ENCODE peak calls at places on chromosomes 7 and 10, in eight cellular contexts. One of them, this sample, is unnamed.

GRCh38 chr7:113774182-113774807 is 144.5 kb downstream of the PPP1R3A start:
- DNase-seq in heart right ventricle: no peak
- DNase-seq in GM23248: peak; percentile 70
- DNase-seq in A549: peak; percentile 6
- DNase-seq in right atrium auricular region: no peak
- DNase-seq in CD8-positive, alpha-beta T cell: no peak
- DNase-seq in neural progenitor cell: peak; percentile 39
- DNase-seq in upper lobe of right lung: no peak
- DNase-seq in this sample: no peak

GRCh38 chr7:98266840-98267239 is 14.6 kb upstream of the BRI3 start:
- DNase-seq in GM23248: peak; percentile 69
- DNase-seq in right atrium auricular region: no peak
- DNase-seq in neural progenitor cell: no peak
- DNase-seq in heart right ventricle: no peak
- DNase-seq in CD8-positive, alpha-beta T cell: no peak
- DNase-seq in A549: no peak
- DNase-seq in upper lobe of right lung: no peak
- DNase-seq in this sample: no peak

GRCh38 chr10:65556006-65556405 is 1369.8 kb upstream of the LRRTM3 start:
- DNase-seq in neural progenitor cell: no peak
- DNase-seq in heart right ventricle: no peak
- DNase-seq in upper lobe of right lung: no peak
- DNase-seq in GM23248: no peak
- DNase-seq in A549: no peak
- DNase-seq in right atrium auricular region: no peak
- DNase-seq in CD8-positive, alpha-beta T cell: no peak
- DNase-seq in this sample: no peak

GRCh38 chr7:138538518-138538917 is 78.5 kb downstream of the TRIM24 start:
- DNase-seq in A549: no peak
- DNase-seq in upper lobe of right lung: no peak
- DNase-seq in CD8-positive, alpha-beta T cell: no peak
- DNase-seq in GM23248: no peak
- DNase-seq in heart right ventricle: no peak
- DNase-seq in right atrium auricular region: no peak
- DNase-seq in neural progenitor cell: no peak
- DNase-seq in this sample: no peak

GRCh38 chr7:44378744-44379143 is 53.4 kb upstream of the CAMK2B start:
- DNase-seq in CD8-positive, alpha-beta T cell: no peak
- DNase-seq in A549: no peak
- DNase-seq in neural progenitor cell: no peak
- DNase-seq in GM23248: peak; percentile 95
- DNase-seq in heart right ventricle: no peak
- DNase-seq in right atrium auricular region: no peak
- DNase-seq in upper lobe of right lung: no peak
- DNase-seq in this sample: no peak

GRCh38 chr10:101493782-101494281 is 94.2 kb downstream of the POLL start:
- DNase-seq in upper lobe of right lung: no peak
- DNase-seq in neural progenitor cell: no peak
- DNase-seq in heart right ventricle: no peak
- DNase-seq in CD8-positive, alpha-beta T cell: no peak
- DNase-seq in right atrium auricular region: no peak
- DNase-seq in A549: no peak
- DNase-seq in GM23248: no peak
- DNase-seq in this sample: no peak

GRCh38 chr7:38411404-38411803 is 138.0 kb upstream of the TARP start:
- DNase-seq in neural progenitor cell: peak; percentile 43
- DNase-seq in right atrium auricular region: no peak
- DNase-seq in CD8-positive, alpha-beta T cell: no peak
- DNase-seq in upper lobe of right lung: no peak
- DNase-seq in heart right ventricle: no peak
- DNase-seq in GM23248: peak; percentile 44
- DNase-seq in A549: no peak
- DNase-seq in this sample: no peak

GRCh38 chr7:100472121-100472851 is 6.7 kb downstream of the TSC22D4 start:
- DNase-seq in GM23248: no peak
- DNase-seq in upper lobe of right lung: no peak
- DNase-seq in CD8-positive, alpha-beta T cell: no peak
- DNase-seq in neural progenitor cell: no peak
- DNase-seq in heart right ventricle: no peak
- DNase-seq in right atrium auricular region: no peak
- DNase-seq in A549: no peak
- DNase-seq in this sample: no peak

GRCh38 chr10:8873310-8873709 is 818.8 kb downstream of the GATA3 start:
- DNase-seq in neural progenitor cell: no peak
- DNase-seq in CD8-positive, alpha-beta T cell: no peak
- DNase-seq in heart right ventricle: no peak
- DNase-seq in A549: no peak
- DNase-seq in right atrium auricular region: no peak
- DNase-seq in upper lobe of right lung: no peak
- DNase-seq in GM23248: no peak
- DNase-seq in this sample: no peak

GRCh38 chr10:5538892-5539651 is 14.3 kb downstream of the CALML3 start:
- DNase-seq in GM23248: no peak
- DNase-seq in heart right ventricle: no peak
- DNase-seq in neural progenitor cell: no peak
- DNase-seq in A549: no peak
- DNase-seq in CD8-positive, alpha-beta T cell: no peak
- DNase-seq in right atrium auricular region: no peak
- DNase-seq in upper lobe of right lung: peak; percentile 30
- DNase-seq in this sample: no peak

GRCh38 chr10:14665304-14665703 is 109.4 kb downstream of the FAM107B start:
- DNase-seq in neural progenitor cell: no peak
- DNase-seq in heart right ventricle: no peak
- DNase-seq in A549: no peak
- DNase-seq in upper lobe of right lung: no peak
- DNase-seq in GM23248: peak; percentile 11
- DNase-seq in CD8-positive, alpha-beta T cell: no peak
- DNase-seq in right atrium auricular region: no peak
- DNase-seq in this sample: no peak

GRCh38 chr7:158816271-158816670 is 13.0 kb downstream of the ESYT2 start:
- DNase-seq in heart right ventricle: no peak
- DNase-seq in right atrium auricular region: no peak
- DNase-seq in neural progenitor cell: no peak
- DNase-seq in CD8-positive, alpha-beta T cell: no peak
- DNase-seq in upper lobe of right lung: no peak
- DNase-seq in GM23248: peak; percentile 33
- DNase-seq in A549: no peak
- DNase-seq in this sample: no peak

GRCh38 chr10:52314007-52314821 is at the start of gene DKK1:
- DNase-seq in GM23248: peak; percentile 92
- DNase-seq in A549: peak; percentile 93
- DNase-seq in right atrium auricular region: peak; percentile 62
- DNase-seq in heart right ventricle: peak; percentile 55
- DNase-seq in neural progenitor cell: peak; percentile 87
- DNase-seq in CD8-positive, alpha-beta T cell: no peak
- DNase-seq in upper lobe of right lung: peak; percentile 78
- DNase-seq in this sample: peak; percentile 41

GRCh38 chr10:101974091-101974799 is 81.7 kb downstream of the ARMH3 start:
- DNase-seq in upper lobe of right lung: no peak
- DNase-seq in neural progenitor cell: peak; percentile 32
- DNase-seq in A549: no peak
- DNase-seq in CD8-positive, alpha-beta T cell: no peak
- DNase-seq in heart right ventricle: no peak
- DNase-seq in right atrium auricular region: no peak
- DNase-seq in GM23248: peak; percentile 50
- DNase-seq in this sample: no peak

GRCh38 chr10:99358101-99358500 is 28.9 kb downstream of the CNNM1 start:
- DNase-seq in upper lobe of right lung: no peak
- DNase-seq in A549: no peak
- DNase-seq in GM23248: no peak
- DNase-seq in heart right ventricle: no peak
- DNase-seq in neural progenitor cell: peak; percentile 50
- DNase-seq in right atrium auricular region: no peak
- DNase-seq in CD8-positive, alpha-beta T cell: no peak
- DNase-seq in this sample: no peak

GRCh38 chr7:12727455-12728191 is 40.2 kb downstream of the ARL4A start:
- DNase-seq in heart right ventricle: no peak
- DNase-seq in A549: no peak
- DNase-seq in GM23248: peak; percentile 9
- DNase-seq in upper lobe of right lung: no peak
- DNase-seq in neural progenitor cell: no peak
- DNase-seq in CD8-positive, alpha-beta T cell: no peak
- DNase-seq in right atrium auricular region: no peak
- DNase-seq in this sample: no peak

GRCh38 chr10:18797286-18797685 is 138.1 kb downstream of the ARL5B start:
- DNase-seq in GM23248: no peak
- DNase-seq in right atrium auricular region: no peak
- DNase-seq in upper lobe of right lung: no peak
- DNase-seq in neural progenitor cell: no peak
- DNase-seq in heart right ventricle: no peak
- DNase-seq in CD8-positive, alpha-beta T cell: no peak
- DNase-seq in A549: no peak
- DNase-seq in this sample: no peak

GRCh38 chr7:141572175-141572574 is 21.0 kb downstream of the AGK start:
- DNase-seq in neural progenitor cell: no peak
- DNase-seq in heart right ventricle: no peak
- DNase-seq in CD8-positive, alpha-beta T cell: no peak
- DNase-seq in upper lobe of right lung: no peak
- DNase-seq in right atrium auricular region: no peak
- DNase-seq in GM23248: no peak
- DNase-seq in A549: no peak
- DNase-seq in this sample: no peak

GRCh38 chr10:100739516-100740368 is 5.6 kb upstream of the PAX2 start:
- DNase-seq in right atrium auricular region: no peak
- DNase-seq in heart right ventricle: no peak
- DNase-seq in upper lobe of right lung: peak; percentile 64
- DNase-seq in neural progenitor cell: peak; percentile 70
- DNase-seq in GM23248: no peak
- DNase-seq in CD8-positive, alpha-beta T cell: no peak
- DNase-seq in A549: peak; percentile 71
- DNase-seq in this sample: no peak

GRCh38 chr10:34437897-34438296 is 377.2 kb downstream of the PARD3 start:
- DNase-seq in neural progenitor cell: no peak
- DNase-seq in heart right ventricle: peak; percentile 28
- DNase-seq in CD8-positive, alpha-beta T cell: no peak
- DNase-seq in GM23248: no peak
- DNase-seq in right atrium auricular region: no peak
- DNase-seq in A549: no peak
- DNase-seq in upper lobe of right lung: no peak
- DNase-seq in this sample: peak; percentile 35

GRCh38 chr10:43684198-43684559 is 35.5 kb upstream of the ZNF32 start:
- DNase-seq in A549: no peak
- DNase-seq in right atrium auricular region: no peak
- DNase-seq in upper lobe of right lung: no peak
- DNase-seq in heart right ventricle: no peak
- DNase-seq in GM23248: no peak
- DNase-seq in neural progenitor cell: no peak
- DNase-seq in CD8-positive, alpha-beta T cell: no peak
- DNase-seq in this sample: no peak

GRCh38 chr7:140435252-140435895 is 31.5 kb downstream of the RAB19 start:
- DNase-seq in upper lobe of right lung: peak; percentile 64
- DNase-seq in heart right ventricle: peak; percentile 15
- DNase-seq in CD8-positive, alpha-beta T cell: no peak
- DNase-seq in right atrium auricular region: no peak
- DNase-seq in GM23248: no peak
- DNase-seq in A549: no peak
- DNase-seq in neural progenitor cell: no peak
- DNase-seq in this sample: peak; percentile 18

GRCh38 chr10:11005626-11006427 is 11.8 kb upstream of the CELF2 start:
- DNase-seq in GM23248: no peak
- DNase-seq in neural progenitor cell: no peak
- DNase-seq in upper lobe of right lung: no peak
- DNase-seq in right atrium auricular region: no peak
- DNase-seq in heart right ventricle: no peak
- DNase-seq in CD8-positive, alpha-beta T cell: no peak
- DNase-seq in A549: no peak
- DNase-seq in this sample: no peak
- H3K27ac ChIP-seq in GM23248: no peak overlapping the region
- H3K27ac ChIP-seq in neural progenitor cell: no peak overlapping the region
- H3K27ac ChIP-seq in upper lobe of right lung: peak overlapping the region; percentile 52
- H3K27ac ChIP-seq in right atrium auricular region: no peak overlapping the region
- H3K27ac ChIP-seq in heart right ventricle: no peak overlapping the region
- H3K27ac ChIP-seq in CD8-positive, alpha-beta T cell: no peak overlapping the region
- H3K27ac ChIP-seq in A549: no peak overlapping the region
- H3K27ac ChIP-seq in this sample: no peak overlapping the region

GRCh38 chr7:21448974-21449373 is 21.1 kb downstream of the SP4 start:
- DNase-seq in right atrium auricular region: no peak
- DNase-seq in neural progenitor cell: no peak
- DNase-seq in upper lobe of right lung: no peak
- DNase-seq in heart right ventricle: no peak
- DNase-seq in CD8-positive, alpha-beta T cell: no peak
- DNase-seq in A549: no peak
- DNase-seq in GM23248: no peak
- DNase-seq in this sample: no peak

GRCh38 chr7:21443149-21443841 is 15.4 kb downstream of the SP4 start:
- DNase-seq in neural progenitor cell: no peak
- DNase-seq in right atrium auricular region: no peak
- DNase-seq in heart right ventricle: no peak
- DNase-seq in GM23248: no peak
- DNase-seq in A549: no peak
- DNase-seq in upper lobe of right lung: no peak
- DNase-seq in CD8-positive, alpha-beta T cell: no peak
- DNase-seq in this sample: no peak
- H3K4me3 ChIP-seq in neural progenitor cell: no peak overlapping the region
- H3K4me3 ChIP-seq in right atrium auricular region: no peak overlapping the region
- H3K4me3 ChIP-seq in heart right ventricle: no peak overlapping the region
- H3K4me3 ChIP-seq in GM23248: no peak overlapping the region
- H3K4me3 ChIP-seq in A549: no peak overlapping the region
- H3K4me3 ChIP-seq in upper lobe of right lung: no peak overlapping the region
- H3K4me3 ChIP-seq in CD8-positive, alpha-beta T cell: no peak overlapping the region
- H3K4me3 ChIP-seq in this sample: no peak overlapping the region

GRCh38 chr7:48300301-48300700 is 129.0 kb downstream of the ABCA13 start:
- DNase-seq in right atrium auricular region: no peak
- DNase-seq in A549: no peak
- DNase-seq in CD8-positive, alpha-beta T cell: no peak
- DNase-seq in upper lobe of right lung: no peak
- DNase-seq in neural progenitor cell: no peak
- DNase-seq in GM23248: no peak
- DNase-seq in heart right ventricle: no peak
- DNase-seq in this sample: no peak
- H3K27ac ChIP-seq in right atrium auricular region: no peak overlapping the region
- H3K27ac ChIP-seq in A549: no peak overlapping the region
- H3K27ac ChIP-seq in CD8-positive, alpha-beta T cell: no peak overlapping the region
- H3K27ac ChIP-seq in upper lobe of right lung: no peak overlapping the region
- H3K27ac ChIP-seq in neural progenitor cell: no peak overlapping the region
- H3K27ac ChIP-seq in GM23248: no peak overlapping the region
- H3K27ac ChIP-seq in heart right ventricle: no peak overlapping the region
- H3K27ac ChIP-seq in this sample: no peak overlapping the region

DNA sequence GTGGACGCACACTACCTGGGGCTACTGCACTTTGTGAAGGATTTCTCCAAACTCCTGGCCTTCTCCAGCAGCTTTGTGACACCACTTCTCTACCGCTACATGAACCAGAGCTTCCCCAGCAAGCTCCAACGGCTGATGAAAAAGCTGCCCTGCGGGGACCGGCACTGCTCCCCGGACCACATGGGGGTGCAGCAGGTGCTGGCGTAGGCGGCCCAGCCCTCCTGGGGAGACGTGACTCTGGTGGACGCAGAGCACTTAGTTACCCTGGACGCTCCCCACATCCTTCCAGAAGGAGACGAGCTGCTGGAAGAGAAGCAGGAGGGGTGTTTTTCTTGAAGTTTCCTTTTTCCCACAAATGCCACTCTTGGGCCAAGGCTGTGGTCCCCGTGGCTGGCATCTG is 14.0 kb downstream of the GPR146 start:
- DNase-seq in right atrium auricular region: no peak
- DNase-seq in neural progenitor cell: no peak
- DNase-seq in A549: no peak
- DNase-seq in heart right ventricle: no peak
- DNase-seq in CD8-positive, alpha-beta T cell: no peak
- DNase-seq in upper lobe of right lung: no peak
- DNase-seq in GM23248: no peak
- DNase-seq in this sample: no peak
- H3K4me3 ChIP-seq in right atrium auricular region: no peak overlapping the region
- H3K4me3 ChIP-seq in neural progenitor cell: no peak overlapping the region
- H3K4me3 ChIP-seq in A549: no peak overlapping the region
- H3K4me3 ChIP-seq in heart right ventricle: no peak overlapping the region
- H3K4me3 ChIP-seq in CD8-positive, alpha-beta T cell: no peak overlapping the region
- H3K4me3 ChIP-seq in upper lobe of right lung: no peak overlapping the region
- H3K4me3 ChIP-seq in GM23248: no peak overlapping the region
- H3K4me3 ChIP-seq in this sample: no peak overlapping the region